ENCODE peak calls at places on chromosome 16, in six cellular contexts. Z is mesendoderm, A is stomach, B is tibial nerve, C is astrocyte, R is endodermal cell. V is an unnamed sample.

GRCh38 chr16:77213542-77214108 is 14.4 kb downstream of the SYCE1L start:
- DNase-seq in B (no peak), A (no peak), R (no peak), Z (no peak), C (peak; percentile 96), V (no peak)

GRCh38 chr16:6836771-6837170 is 495.9 kb upstream of the RBFOX1 start:
- DNase-seq in B (no peak), A (no peak), R (no peak), Z (no peak), C (no peak), V (no peak)

GRCh38 chr16:8026450-8026849 is 563.9 kb downstream of the TMEM114 start:
- DNase-seq in C (no peak), A (no peak), R (peak; percentile 86), Z (peak; percentile 43), B (no peak), V (no peak)

GRCh38 chr16:16131659-16132058 is 91.6 kb downstream of the ABCC6 start:
- DNase-seq in B (no peak), Z (no peak), A (no peak), R (no peak), C (no peak), V (no peak)

GRCh38 chr16:58378401-58378800 is 13.9 kb upstream of the GINS3 start:
- DNase-seq in R (no peak), Z (no peak), B (no peak), A (no peak), C (no peak), V (no peak)

GRCh38 chr16:10770907-10771306 is 27.3 kb downstream of the NUBP1 start:
- DNase-seq in C (no peak), R (no peak), A (no peak), B (no peak), Z (no peak), V (no peak)

GRCh38 chr16:29306953-29307597 is 99.4 kb downstream of the NPIPB11 start:
- DNase-seq in A (no peak), B (no peak), Z (no peak), C (peak; percentile 49), R (no peak), V (no peak)

GRCh38 chr16:56833243-56833970 is 31.6 kb upstream of the SLC12A3 start:
- DNase-seq in Z (no peak), A (no peak), B (no peak), R (no peak), C (no peak), V (no peak)

GRCh38 chr16:66084306-66084705 is 282.2 kb upstream of the CDH5 start:
- DNase-seq in A (no peak), B (no peak), Z (no peak), R (no peak), C (peak; percentile 34), V (no peak)

GRCh38 chr16:77723108-77723514 is 797 bp downstream of the NUDT7 start:
- DNase-seq in Z (no peak), C (peak; percentile 66), B (peak; percentile 9), R (no peak), A (no peak), V (peak; percentile 11)

DNA sequence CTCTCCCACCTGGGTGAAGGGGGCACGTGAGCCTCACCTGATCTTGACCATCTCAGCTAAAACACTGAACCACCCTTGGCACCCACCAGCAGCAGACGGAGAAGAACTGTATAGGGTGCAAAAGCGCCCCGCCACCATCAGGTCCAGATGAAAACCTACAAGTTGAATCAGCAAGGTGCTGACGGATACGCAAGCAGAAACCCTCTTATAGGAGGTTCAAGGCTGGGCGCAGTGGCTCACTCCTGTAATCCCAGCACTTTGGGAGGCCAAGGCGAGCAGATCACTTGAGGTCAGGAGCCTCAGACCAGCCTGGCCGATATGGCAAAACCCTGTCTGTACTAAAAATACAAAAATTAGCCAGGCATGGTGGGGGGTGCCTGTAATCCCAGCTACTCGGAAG is 575 bp upstream of the IL17C start:
- DNase-seq in C (no peak), B (no peak), R (no peak), Z (no peak), A (no peak), V (no peak)
- H3K4me1 ChIP-seq in C (peaks cover 14% of the 10 kb centered on the region), B (peaks cover 19% of the 10 kb centered on the region), R (no peaks in the 10 kb centered on the region), Z (no peaks in the 10 kb centered on the region), A (peaks cover 27% of the 10 kb centered on the region), V (no peaks in the 10 kb centered on the region)

GRCh38 chr16:49914697-49915096 is 58.8 kb upstream of the ZNF423 start:
- DNase-seq in R (no peak), Z (no peak), B (no peak), C (no peak), A (no peak), V (no peak)
- H3K4me3 ChIP-seq in R (no peak overlapping the region), Z (no peak overlapping the region), B (no peak overlapping the region), C (no peak overlapping the region), A (no peak overlapping the region), V (no peak overlapping the region)

GRCh38 chr16:82796047-82796446 is 169.3 kb downstream of the CDH13 start:
- DNase-seq in Z (peak; percentile 37), R (no peak), A (no peak), B (no peak), C (no peak), V (no peak)
- H3K4me1 ChIP-seq in Z (no peaks in the 10 kb centered on the region), R (no peaks in the 10 kb centered on the region), A (no peaks in the 10 kb centered on the region), B (no peaks in the 10 kb centered on the region), C (no peaks in the 10 kb centered on the region), V (no peaks in the 10 kb centered on the region)

DNA sequence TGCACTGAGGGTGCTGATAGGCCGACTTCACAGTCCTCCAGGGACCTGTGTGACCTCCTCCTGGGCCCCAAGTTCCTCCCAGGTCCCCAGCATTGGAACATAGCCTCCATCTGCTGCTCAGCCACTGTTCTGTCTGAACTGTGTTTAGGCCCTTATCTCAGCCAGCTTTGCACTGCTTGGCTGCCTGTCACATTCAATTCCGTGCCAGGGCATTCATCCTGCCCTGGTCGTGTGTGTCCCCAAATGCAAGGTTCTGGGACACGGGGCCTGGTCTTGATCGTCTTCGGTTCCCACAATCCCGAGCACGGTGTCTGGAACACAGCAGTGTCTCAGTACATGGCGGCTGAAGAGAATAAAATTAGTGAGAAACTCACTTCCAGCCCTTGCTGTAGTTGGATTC is 69.9 kb upstream of the NFAT5 start:
- DNase-seq in Z (no peak), C (no peak), A (peak; percentile 39), B (no peak), R (no peak), V (no peak)
- H3K4me3 ChIP-seq in Z (no peak overlapping the region), C (no peak overlapping the region), A (no peak overlapping the region), B (no peak overlapping the region), R (no peak overlapping the region), V (no peak overlapping the region)

GRCh38 chr16:87534751-87535150 is 41.9 kb upstream of the ZCCHC14 start:
- DNase-seq in A (no peak), R (no peak), Z (no peak), B (no peak), C (no peak), V (no peak)
- H3K4me1 ChIP-seq in A (no peaks in the 10 kb centered on the region), R (no peaks in the 10 kb centered on the region), Z (no peaks in the 10 kb centered on the region), B (no peaks in the 10 kb centered on the region), C (peaks cover 5% of the 10 kb centered on the region), V (no peaks in the 10 kb centered on the region)

GRCh38 chr16:85396879-85397871 is 215.9 kb upstream of the GSE1 start:
- DNase-seq in C (no peak), R (peak; percentile 76), Z (no peak), A (no peak), B (no peak), V (no peak)
- H3K4me3 ChIP-seq in C (no peak overlapping the region), R (no peak overlapping the region), Z (no peak overlapping the region), A (no peak overlapping the region), B (no peak overlapping the region), V (no peak overlapping the region)

GRCh38 chr16:48603647-48604376 is 6.2 kb downstream of the N4BP1 start:
- DNase-seq in R (no peak), A (no peak), B (no peak), C (no peak), Z (no peak), V (no peak)
- H3K4me1 ChIP-seq in R (peaks cover 7% of the 10 kb centered on the region), A (peaks cover 60% of the 10 kb centered on the region), B (peaks cover 92% of the 10 kb centered on the region), C (peaks cover 27% of the 10 kb centered on the region), Z (peaks cover 10% of the 10 kb centered on the region), V (peaks cover 55% of the 10 kb centered on the region)

GRCh38 chr16:28295213-28295612 is 2.9 kb downstream of the SBK1 start:
- DNase-seq in Z (no peak), A (no peak), C (no peak), R (no peak), B (no peak), V (no peak)
- H3K4me3 ChIP-seq in Z (no peak overlapping the region), A (no peak overlapping the region), C (no peak overlapping the region), R (no peak overlapping the region), B (no peak overlapping the region), V (no peak overlapping the region)

DNA sequence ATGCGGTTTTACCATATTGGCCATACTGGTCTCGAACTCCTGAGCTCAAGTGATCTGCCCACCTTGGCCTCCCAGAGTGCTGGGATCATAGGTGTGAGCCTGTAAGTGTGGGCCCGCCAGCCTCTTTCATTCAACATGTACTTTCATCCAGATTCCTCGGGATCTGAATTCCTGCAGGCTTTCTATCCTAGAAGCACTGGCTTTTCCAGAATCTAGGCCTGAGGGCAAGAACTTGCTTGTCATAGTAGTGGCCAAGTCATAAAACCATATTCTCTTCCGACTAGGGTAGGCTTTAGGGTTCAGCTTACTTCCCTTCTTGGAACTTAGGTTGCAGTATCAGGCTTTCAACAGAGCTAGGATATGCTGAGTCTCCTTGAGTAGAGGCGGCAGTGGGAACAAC is 15.4 kb downstream of the SLC7A6 start:
- DNase-seq in B (no peak), R (no peak), A (no peak), C (no peak), Z (no peak), V (no peak)
- H3K4me1 ChIP-seq in B (peaks cover 83% of the 10 kb centered on the region), R (peaks cover 3% of the 10 kb centered on the region), A (peaks cover 6% of the 10 kb centered on the region), C (no peaks in the 10 kb centered on the region), Z (no peaks in the 10 kb centered on the region), V (peaks cover 88% of the 10 kb centered on the region)

V was measured in gastrocnemius medialis.